ENCODE peak calls at places on chromosomes 7 and 10, in nine cellular contexts. A is cardiac septum; Y is psoas muscle; N is stimulated activated CD8-positive, alpha-beta memory T cell treated with anti-CD3 and anti-CD28 coated beads, Interleukin-15, amount 100 ng/mL, for 1 hour; H is activated T-cell treated with anti-CD3 and anti-CD28 coated beads for 1 hour; G is retina; I is HL-60; V is NB4; B is NCI-H1092. M is an unnamed sample.

GRCh38 chr10:124679401-124679800 is 64.8 kb downstream of the FAM53B start:
- DNase-seq in A (no peak), Y (peak; percentile 53), N (no peak), H (no peak), G (no peak), I (no peak), V (no peak), B (no peak), M (no peak)

GRCh38 chr7:117090820-117091219 is 137.5 kb downstream of the ST7 start:
- DNase-seq in A (no peak), Y (no peak), N (no peak), H (no peak), G (no peak), I (no peak), V (no peak), B (no peak), M (peak; percentile 73)

GRCh38 chr7:47308808-47309207 is 273.1 kb downstream of the TNS3 start:
- DNase-seq in A (no peak), Y (no peak), N (no peak), H (no peak), G (no peak), I (no peak), V (no peak), B (no peak), M (no peak)

GRCh38 chr7:28798233-28798632 is 159.9 kb downstream of the TRIL start:
- DNase-seq in A (no peak), Y (no peak), N (no peak), H (no peak), G (no peak), I (no peak), V (no peak), B (no peak), M (no peak)

GRCh38 chr7:100621554-100621953 is 9.2 kb downstream of the MOSPD3 start:
- DNase-seq in A (no peak), Y (no peak), N (no peak), H (no peak), G (no peak), I (no peak), V (no peak), B (no peak), M (no peak)

GRCh38 chr7:16421333-16422099 is at the start of gene CRPPA:
- DNase-seq in A (no peak), Y (peak; percentile 67), N (no peak), H (peak; percentile 19), G (peak; percentile 87), I (peak; percentile 12), V (peak; percentile 77), B (peak; percentile 40), M (peak; percentile 76)

GRCh38 chr10:33214174-33214573 is 120.3 kb downstream of the NRP1 start:
- DNase-seq in A (no peak), Y (no peak), N (no peak), H (no peak), G (no peak), I (no peak), V (no peak), B (no peak), M (no peak)

GRCh38 chr10:6530211-6530840 is 49.8 kb downstream of the PRKCQ start:
- DNase-seq in A (no peak), Y (no peak), N (peak; percentile 41), H (peak; percentile 55), G (no peak), I (no peak), V (no peak), B (no peak), M (no peak)